ENCODE peak calls at places on chromosomes 16 and 17, in four cellular contexts. H is BE2C, P is RWPE1, M is transverse colon. A is an unnamed sample.

GRCh38 chr16:30680326-30680725 is 18.6 kb upstream of the SRCAP start:
- DNase-seq in H (no peak), P (no peak), M (no peak), A (no peak)

GRCh38 chr17:64641499-64641898 is 20.6 kb downstream of the SMURF2 start:
- DNase-seq in H (peak; percentile 56), P (no peak), M (no peak), A (no peak)

GRCh38 chr17:42891539-42892152 is 9.0 kb upstream of the G6PC1 start:
- DNase-seq in H (no peak), P (no peak), M (peak; percentile 38), A (peak; percentile 42)

GRCh38 chr17:8430966-8431365 is 4.7 kb upstream of the NDEL1 start:
- DNase-seq in H (peak; percentile 43), P (peak; percentile 16), M (no peak), A (no peak)

GRCh38 chr17:50114849-50115357 is 15.1 kb downstream of the SAMD14 start:
- DNase-seq in H (peak; percentile 57), P (no peak), M (peak; percentile 49), A (no peak)

GRCh38 chr16:10949424-10949970 is 5.1 kb downstream of the CLEC16A start:
- DNase-seq in H (no peak), P (no peak), M (peak; percentile 28), A (no peak)

GRCh38 chr17:39753514-39754160 is 15.9 kb downstream of the GRB7 start:
- DNase-seq in H (peak; percentile 56), P (peak; percentile 18), M (peak; percentile 72), A (peak; percentile 81)

GRCh38 chr16:67181346-67181745 is 2.4 kb downstream of the MATCAP1 start:
- DNase-seq in H (no peak), P (no peak), M (peak; percentile 41), A (no peak)

GRCh38 chr16:6957676-6958075 is 375.0 kb upstream of the RBFOX1 start:
- DNase-seq in H (no peak), P (no peak), M (no peak), A (no peak)

GRCh38 chr16:31000671-31001382 is 9.6 kb downstream of the STX1B start:
- DNase-seq in H (no peak), P (no peak), M (no peak), A (no peak)

GRCh38 chr16:86101135-86101911 is 202.4 kb downstream of the IRF8 start:
- DNase-seq in H (peak; percentile 61), P (no peak), M (no peak), A (no peak)

GRCh38 chr16:74949309-74949708 is 35.6 kb downstream of the WDR59 start:
- DNase-seq in H (no peak), P (no peak), M (no peak), A (no peak)

GRCh38 chr16:47886631-47887415 is 269.0 kb downstream of the ABCC12 start:
- DNase-seq in H (no peak), P (no peak), M (no peak), A (no peak)

A was measured in left colon.